ENCODE peak calls at places on chromosomes 12 and 14, in six cellular contexts. C is IMR-90, M is H1, P is mesendoderm, X is trophoblast cell, E is mesenchymal stem cell. F is an unnamed sample.

GRCh38 chr12:90333939-90334338 is 621.0 kb downstream of the CCER1 start:
- DNase-seq in M (no peak), C (peak), P (no peak), X (no peak), E (peak), F (no peak)

GRCh38 chr12:90172524-90172923 is 463.9 kb upstream of the ATP2B1 start:
- DNase-seq in X (no peak), M (no peak), P (no peak), C (no peak), E (no peak), F (no peak)

GRCh38 chr12:105201389-105201788 is 34.6 kb downstream of the APPL2 start:
- DNase-seq in M (no peak), E (no peak), C (no peak), X (no peak), P (no peak), F (no peak)

GRCh38 chr12:56103823-56104108 is 593 bp upstream of the PA2G4 start:
- DNase-seq in E (no peak), P (no peak), X (no peak), C (no peak), M (no peak), F (no peak)

GRCh38 chr12:96048392-96048969 is 13.1 kb upstream of the LTA4H start:
- DNase-seq in C (no peak), X (no peak), E (peak), M (no peak), P (no peak), F (no peak)

GRCh38 chr12:1619599-1619998 is 9.4 kb upstream of the WNT5B start:
- DNase-seq in E (no peak), M (no peak), X (no peak), C (no peak), P (no peak), F (no peak)

GRCh38 chr12:4911316-4911994 is 1.8 kb downstream of the KCNA1 start:
- DNase-seq in E (no peak), M (no peak), C (no peak), P (no peak), X (no peak), F (no peak)

GRCh38 chr12:113395119-113395518 is 8.6 kb downstream of the SDS start:
- DNase-seq in M (no peak), E (no peak), C (no peak), X (no peak), P (no peak), F (no peak)

GRCh38 chr12:89525002-89525823 is 617 bp upstream of the GALNT4 start:
- DNase-seq in P (peak), M (no peak), C (peak), E (peak), X (peak), F (peak)

GRCh38 chr12:116558280-116559079 is 701 bp upstream of the MAP1LC3B2 start:
- DNase-seq in E (no peak), X (no peak), M (no peak), P (no peak), C (no peak), F (no peak)

GRCh38 chr12:116561181-116561821 is 2.1 kb downstream of the MAP1LC3B2 start:
- DNase-seq in P (no peak), E (no peak), C (no peak), M (no peak), X (no peak), F (no peak)

GRCh38 chr12:116556964-116557706 is 2.0 kb upstream of the MAP1LC3B2 start:
- DNase-seq in X (no peak), E (peak), P (no peak), M (no peak), C (peak), F (no peak)

GRCh38 chr12:116559330-116560080 is at the start of gene MAP1LC3B2:
- DNase-seq in E (peak), X (no peak), C (peak), M (no peak), P (no peak), F (no peak)

DNA sequence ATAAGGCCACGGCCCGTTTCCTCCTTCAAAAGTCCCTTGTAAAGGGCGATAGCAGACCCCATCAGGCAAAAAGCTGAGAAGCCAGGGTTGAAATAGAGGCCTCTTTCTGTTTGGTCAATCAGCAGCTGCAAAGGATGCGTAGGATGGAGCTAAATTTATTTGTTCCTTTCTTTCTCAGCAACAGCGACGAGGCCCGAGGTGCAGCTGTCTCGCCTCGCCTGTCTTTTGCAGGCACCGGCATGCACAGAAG is 176 bp upstream of the MAP1LC3B2 start:
- DNase-seq in X (no peak), M (no peak), C (no peak), P (no peak), E (no peak), F (no peak)
- H3K4me3 ChIP-seq in X (no peak), M (no peak), C (no peak), P (no peak), E (no peak), F (no peak)

GRCh38 chr14:89607453-89607852 is 190.4 kb upstream of the FOXN3 start:
- DNase-seq in P (no peak), E (no peak), X (no peak), C (peak), M (no peak), F (no peak)
- H3K4ac ChIP-seq in P (no peak), E (no peak), X (no peak), C (no peak), M (no peak), F (no peak)

DNA sequence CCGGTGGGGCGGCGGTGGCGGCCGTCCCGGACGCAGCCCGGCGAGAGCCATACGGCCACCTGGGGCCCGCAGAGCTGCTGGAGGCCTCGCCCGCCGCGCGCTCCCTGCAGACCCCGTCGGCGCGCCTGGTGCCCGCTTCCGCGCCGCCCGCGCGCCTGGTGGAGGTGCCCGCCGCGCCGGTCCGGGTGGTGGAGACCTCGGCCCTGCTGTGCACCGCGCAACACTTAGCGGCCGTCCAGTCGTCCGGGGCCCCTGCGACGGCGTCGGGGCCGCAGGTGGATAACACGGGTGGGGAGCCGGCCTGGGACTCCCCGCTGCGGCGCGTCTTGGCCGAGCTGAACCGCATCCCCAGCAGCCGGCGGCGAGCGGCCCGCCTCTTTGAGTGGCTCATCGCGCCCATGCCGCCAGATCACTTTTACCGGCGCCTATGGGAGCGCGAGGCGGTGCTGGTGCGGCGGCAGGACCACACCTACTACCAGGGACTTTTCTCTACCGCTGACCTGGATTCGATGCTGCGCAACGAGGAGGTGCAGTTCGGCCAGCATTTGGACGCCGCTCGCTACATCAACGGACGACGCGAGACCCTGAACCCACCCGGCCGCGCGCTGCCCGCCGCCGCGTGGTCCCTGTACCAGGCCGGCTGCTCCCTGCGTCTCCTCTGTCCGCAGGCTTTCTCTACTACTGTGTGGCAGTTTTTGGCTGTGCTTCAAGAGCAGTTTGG is 683 bp downstream of the RIOX1 start:
- DNase-seq in C (peak), P (peak), M (no peak), X (peak), E (peak), F (peak)
- H3K4me3 ChIP-seq in C (peak), P (peak), M (peak), X (peak), E (peak), F (peak)

GRCh38 chr12:13099910-13100609 is 3.4 kb downstream of the GSG1 start:
- DNase-seq in P (no peak), C (no peak), X (no peak), M (no peak), E (peak), F (no peak)

GRCh38 chr12:13100610-13100881 is 2.9 kb downstream of the GSG1 start:
- DNase-seq in P (no peak), E (no peak), C (no peak), X (no peak), M (no peak), F (no peak)

GRCh38 chr12:13102481-13103195 is 829 bp downstream of the GSG1 start:
- DNase-seq in C (peak), E (peak), P (no peak), M (no peak), X (no peak), F (no peak)

GRCh38 chr12:13101854-13102375 is 1.6 kb downstream of the GSG1 start:
- DNase-seq in X (peak), C (peak), M (no peak), P (no peak), E (peak), F (no peak)

DNA sequence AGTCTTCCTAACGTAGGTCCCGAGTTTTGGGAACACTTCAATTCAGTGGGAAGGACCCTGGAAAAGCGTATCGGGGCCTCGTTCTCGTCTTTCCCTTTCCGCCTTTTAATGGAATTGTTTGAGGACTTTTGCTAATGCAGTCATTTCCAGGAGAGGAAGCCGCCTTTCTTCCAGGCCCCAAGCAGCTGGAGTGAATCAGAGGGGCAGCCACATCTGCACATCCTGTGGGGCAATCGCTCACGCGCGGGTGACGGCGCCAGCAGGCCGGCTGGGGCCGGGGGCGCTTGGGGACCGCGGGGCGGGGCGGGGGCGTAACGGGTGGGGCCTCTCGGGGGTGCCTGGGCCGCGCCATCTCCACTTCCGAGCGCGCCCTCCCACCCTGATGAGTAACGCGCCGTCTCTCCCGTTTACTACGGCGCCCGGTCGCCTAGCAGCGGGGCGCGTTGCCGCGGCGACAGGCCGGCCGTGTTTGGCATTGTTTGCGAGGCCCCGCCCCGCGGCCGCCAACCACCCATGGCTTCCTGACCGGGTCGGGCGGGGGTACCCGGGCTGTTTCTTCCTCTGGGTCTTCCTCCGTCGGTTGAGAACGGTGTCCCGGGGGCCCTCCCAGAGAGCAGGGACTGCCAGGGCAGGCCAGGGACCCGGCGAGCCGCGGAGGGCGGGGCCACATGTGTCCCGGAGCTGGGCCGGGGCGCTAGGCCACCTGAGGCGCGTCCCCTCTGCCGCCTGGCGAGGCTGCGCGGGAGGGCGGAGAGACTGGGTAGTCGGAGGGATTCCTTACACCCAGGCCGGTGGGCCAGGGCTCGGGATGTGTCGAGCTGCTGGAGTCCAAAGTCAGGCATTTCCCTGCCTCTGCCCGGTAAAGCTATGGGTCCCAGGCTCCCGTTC is 2.3 kb downstream of the GSG1 start:
- DNase-seq in X (peak), P (peak), E (peak), M (peak), C (peak), F (peak)
- H3K4ac ChIP-seq in X (peak), P (peak), E (peak), M (no peak), C (peak), F (no peak)

GRCh38 chr12:123126294-123127144 is 24.4 kb downstream of the PITPNM2 start:
- DNase-seq in E (peak), C (peak), X (peak), M (peak), P (peak), F (no peak)
- H3K4me3 ChIP-seq in E (no peak), C (no peak), X (no peak), M (no peak), P (no peak), F (no peak)

DNA sequence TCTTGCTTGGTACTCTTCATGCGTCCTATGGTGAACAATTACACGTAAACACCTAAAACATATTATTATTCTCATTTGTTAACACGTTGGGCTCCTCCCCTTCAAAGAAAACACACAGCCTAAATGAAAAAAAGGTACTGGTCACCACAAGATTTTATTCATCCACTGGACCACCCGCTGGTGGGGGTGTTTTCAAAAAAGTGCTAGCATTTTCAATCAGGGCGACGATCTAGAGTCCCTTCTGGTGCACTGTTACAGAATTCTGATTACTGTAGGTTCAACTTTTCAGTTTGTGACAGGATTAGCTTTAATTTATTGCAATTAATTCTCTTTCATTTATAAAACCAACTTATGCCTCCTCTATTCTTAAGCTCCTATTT is 465 bp downstream of the MAGOHB start:
- DNase-seq in M (no peak), E (no peak), C (no peak), X (no peak), P (peak), F (peak)
- H3K4ac ChIP-seq in M (no peak), E (peak), C (peak), X (peak), P (peak), F (no peak)

GRCh38 chr14:46861753-46862152 is 210.2 kb upstream of the RPL10L start:
- DNase-seq in M (no peak), C (no peak), P (no peak), X (no peak), E (no peak), F (no peak)
- H3K4me3 ChIP-seq in M (no peak), C (no peak), P (no peak), X (no peak), E (no peak), F (no peak)

GRCh38 chr14:68968721-68969120 is 10.4 kb downstream of the ACTN1 start:
- DNase-seq in M (no peak), C (no peak), E (no peak), P (no peak), X (no peak), F (no peak)

GRCh38 chr14:68970736-68971135 is 8.4 kb downstream of the ACTN1 start:
- DNase-seq in X (no peak), P (no peak), E (no peak), C (no peak), M (no peak), F (no peak)

GRCh38 chr14:68971411-68972035 is 7.6 kb downstream of the ACTN1 start:
- DNase-seq in M (no peak), P (no peak), X (no peak), C (no peak), E (no peak), F (no peak)

GRCh38 chr14:68969278-68969677 is 9.8 kb downstream of the ACTN1 start:
- DNase-seq in P (no peak), M (no peak), C (no peak), X (no peak), E (no peak), F (no peak)

DNA sequence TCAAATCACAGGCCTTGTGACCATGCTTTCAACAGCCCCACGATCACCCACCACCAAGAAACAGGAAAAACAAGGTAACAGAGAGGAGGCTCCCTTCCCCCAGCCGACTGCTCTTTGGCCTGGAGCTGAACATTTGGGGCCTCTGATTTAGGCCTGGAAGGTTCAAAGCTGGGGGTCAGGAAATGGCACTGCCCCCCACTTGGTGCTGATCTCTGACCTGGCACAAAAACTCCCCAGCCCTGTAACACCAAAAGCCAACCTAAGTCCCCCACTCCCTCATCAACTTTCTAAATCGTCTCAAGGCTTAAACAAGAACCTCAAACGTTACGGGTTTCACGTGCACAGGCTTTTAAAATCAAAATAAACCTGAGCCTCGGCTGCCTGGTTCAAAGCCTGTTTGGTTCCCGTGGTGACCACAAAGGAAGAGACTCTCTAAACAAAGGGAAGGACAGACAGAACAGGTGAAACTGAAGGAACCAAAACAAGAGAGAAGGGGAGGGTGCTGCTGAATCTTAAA is 8.9 kb downstream of the ACTN1 start:
- DNase-seq in X (no peak), P (peak), E (no peak), M (no peak), C (no peak), F (no peak)
- H3K4ac ChIP-seq in X (peak), P (no peak), E (peak), M (no peak), C (peak), F (no peak)

GRCh38 chr12:118827047-118827446 is 154.3 kb upstream of the SRRM4 start:
- DNase-seq in E (no peak), C (no peak), M (no peak), X (no peak), P (no peak), F (no peak)

GRCh38 chr12:118835911-118836310 is 145.4 kb upstream of the SRRM4 start:
- DNase-seq in E (no peak), P (no peak), M (no peak), X (no peak), C (no peak), F (no peak)

DNA sequence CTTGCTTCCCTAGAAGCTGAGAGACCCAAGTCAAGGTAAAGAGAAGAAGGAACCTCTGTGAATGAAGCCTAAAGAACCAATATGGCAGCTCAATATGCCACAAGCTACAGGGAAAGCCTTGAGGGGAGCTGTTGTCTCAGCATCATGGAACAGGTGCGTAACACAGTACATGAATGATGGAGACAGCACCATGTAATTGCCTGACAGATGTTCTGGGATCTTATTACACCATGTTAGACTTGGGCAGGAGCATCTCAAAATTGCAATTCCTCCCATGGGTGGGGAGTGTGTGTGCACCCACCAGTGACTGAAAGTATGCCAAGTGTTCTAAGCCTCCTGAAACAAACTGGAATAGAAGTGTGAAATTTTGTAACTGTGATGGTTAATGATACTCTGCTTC is 151.1 kb upstream of the SRRM4 start:
- DNase-seq in X (no peak), P (no peak), E (no peak), M (no peak), C (no peak), F (no peak)
- H3K4me3 ChIP-seq in X (no peak), P (no peak), E (no peak), M (no peak), C (no peak), F (no peak)

F was measured in neuronal stem cell.